ENCODE peak calls at places on chromosomes 1 and 21, in six cellular contexts. I, D, V, J, M and X are unnamed samples. For H3K4me1, the result is how much of the 10 kb centered on the place peaks cover.

GRCh38 chr1:230919201-230919600 is 50.9 kb upstream of the C1orf198 start:
- DNase-seq in V (no peak), M (no peak), J (no peak), I (no peak), D (no peak), X (no peak)

GRCh38 chr1:209609403-209610377 is 26.2 kb downstream of the CAMK1G start:
- DNase-seq in D (no peak), V (no peak), J (no peak), I (no peak), M (no peak), X (no peak)

GRCh38 chr1:6262570-6263420 is 1.9 kb upstream of the GPR153 start:
- DNase-seq in D (no peak), V (no peak), I (peak), J (no peak), M (peak), X (no peak)

GRCh38 chr1:20449736-20450311 is 36.2 kb downstream of the CAMK2N1 start:
- DNase-seq in V (no peak), M (no peak), D (no peak), J (no peak), I (no peak), X (no peak)

GRCh38 chr1:182113879-182114626 is 52.5 kb upstream of the ZNF648 start:
- DNase-seq in J (no peak), D (no peak), V (peak), M (no peak), I (no peak), X (no peak)

GRCh38 chr1:20728371-20729154 is 3.9 kb downstream of the SH2D5 start:
- DNase-seq in V (no peak), I (no peak), D (no peak), M (no peak), J (no peak), X (peak)

GRCh38 chr1:222009105-222009730 is 267.3 kb upstream of the DUSP10 start:
- DNase-seq in M (no peak), D (no peak), V (peak), J (peak), I (no peak), X (no peak)

GRCh38 chr1:243739335-243740003 is 110.6 kb downstream of the AKT3 start:
- DNase-seq in V (no peak), J (no peak), M (no peak), I (no peak), D (no peak), X (no peak)

GRCh38 chr1:95085376-95085775 is 12.6 kb upstream of the ALG14 start:
- DNase-seq in V (no peak), I (no peak), D (no peak), M (no peak), J (no peak), X (no peak)
- TF ChIP-seq POLR2A in V (no peak), I (no peak), D (no peak), M (no peak), J (no peak), X (no peak)

DNA sequence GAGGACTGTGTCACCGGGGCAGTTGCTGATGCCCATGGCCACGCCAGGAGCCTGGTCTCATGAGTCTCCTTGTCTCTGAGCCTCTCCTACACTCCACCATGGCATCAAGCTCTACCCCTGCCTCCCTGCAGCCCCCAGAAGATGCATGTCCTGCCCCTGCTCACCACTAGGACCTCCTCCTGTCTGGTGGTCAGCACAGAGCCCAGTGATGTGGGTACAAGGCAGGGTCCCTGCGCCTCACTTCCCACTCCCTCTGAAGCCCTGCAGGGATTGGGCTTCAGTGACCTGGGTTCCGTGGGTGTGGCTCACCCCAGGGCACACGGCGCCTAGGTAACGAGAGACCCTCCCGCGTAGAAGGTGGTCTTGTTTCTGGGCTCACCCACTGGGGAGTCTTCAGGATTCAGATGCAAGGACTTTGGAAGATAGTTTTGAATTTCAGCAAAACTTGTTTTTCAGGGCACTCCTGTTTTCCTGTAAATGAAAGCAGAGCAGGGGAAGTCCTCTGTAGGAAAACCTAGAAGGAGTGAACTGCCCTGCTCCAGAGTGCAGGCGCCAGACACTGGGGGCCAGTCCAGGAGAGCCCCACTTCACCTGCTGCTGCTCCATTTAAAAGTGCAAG is 2.8 kb downstream of the COL18A1 start:
- DNase-seq in D (no peak), J (no peak), M (no peak), I (no peak), V (no peak), X (no peak)
- TF ChIP-seq CTCF in D (no peak), J (no peak), M (no peak), I (no peak), V (no peak), X (no peak)

GRCh38 chr1:66944330-66945274 is 19.8 kb downstream of the MIER1 start:
- DNase-seq in V (peak), I (peak), J (no peak), M (peak), D (no peak), X (no peak)

GRCh38 chr1:66938618-66939017 is 13.8 kb downstream of the MIER1 start:
- DNase-seq in I (no peak), D (no peak), J (no peak), M (no peak), V (no peak), X (no peak)

GRCh38 chr1:66937529-66938234 is 12.9 kb downstream of the MIER1 start:
- DNase-seq in D (no peak), M (no peak), V (no peak), J (no peak), I (no peak), X (no peak)

GRCh38 chr1:66943361-66943969 is 18.7 kb downstream of the MIER1 start:
- DNase-seq in D (no peak), I (no peak), V (no peak), M (no peak), J (no peak), X (no peak)

GRCh38 chr1:66940968-66941367 is 16.2 kb downstream of the MIER1 start:
- DNase-seq in V (no peak), J (no peak), I (no peak), D (no peak), M (no peak), X (no peak)
- H3K4me1 ChIP-seq in V (half or more), J (under half), I (under half), D (under half), M (under half), X (under half)

DNA sequence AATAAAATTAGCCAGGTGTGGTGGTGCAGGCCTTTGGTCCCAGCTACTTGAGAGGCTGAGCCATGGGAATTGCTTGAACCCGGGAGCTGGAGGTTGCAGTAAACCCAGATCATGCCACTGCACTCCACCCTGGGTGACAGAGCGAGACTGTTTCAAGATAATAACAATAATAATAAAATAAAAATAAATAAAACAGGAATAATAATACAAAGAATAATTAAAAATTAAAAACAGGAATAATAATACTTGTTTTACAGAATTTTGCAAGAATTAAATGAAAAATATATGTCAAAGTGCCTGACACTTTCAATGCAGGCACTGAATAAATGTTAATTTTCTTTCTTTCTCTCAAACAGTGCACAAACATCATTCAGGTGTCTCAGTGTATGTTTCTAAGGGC is 26.5 kb upstream of the CTH start:
- DNase-seq in J (no peak), V (no peak), I (no peak), D (no peak), M (no peak), X (no peak)
- TF ChIP-seq POLR2A in J (no peak), V (no peak), I (no peak), D (no peak), M (no peak), X (no peak)

GRCh38 chr1:155308493-155309422 is at the start of gene FDPS:
- DNase-seq in J (peak), D (no peak), I (peak), V (peak), M (peak), X (peak)

GRCh38 chr1:155305881-155306391 is 2.7 kb upstream of the FDPS start:
- DNase-seq in V (no peak), D (no peak), M (no peak), I (no peak), J (no peak), X (no peak)

GRCh38 chr1:155304558-155305063 is 3.4 kb upstream of the PKLR start:
- DNase-seq in V (no peak), I (no peak), M (no peak), J (no peak), D (no peak), X (no peak)

GRCh38 chr1:155309423-155310021 is 856 bp downstream of the FDPS start:
- DNase-seq in M (no peak), J (no peak), I (peak), V (no peak), D (no peak), X (peak)

DNA sequence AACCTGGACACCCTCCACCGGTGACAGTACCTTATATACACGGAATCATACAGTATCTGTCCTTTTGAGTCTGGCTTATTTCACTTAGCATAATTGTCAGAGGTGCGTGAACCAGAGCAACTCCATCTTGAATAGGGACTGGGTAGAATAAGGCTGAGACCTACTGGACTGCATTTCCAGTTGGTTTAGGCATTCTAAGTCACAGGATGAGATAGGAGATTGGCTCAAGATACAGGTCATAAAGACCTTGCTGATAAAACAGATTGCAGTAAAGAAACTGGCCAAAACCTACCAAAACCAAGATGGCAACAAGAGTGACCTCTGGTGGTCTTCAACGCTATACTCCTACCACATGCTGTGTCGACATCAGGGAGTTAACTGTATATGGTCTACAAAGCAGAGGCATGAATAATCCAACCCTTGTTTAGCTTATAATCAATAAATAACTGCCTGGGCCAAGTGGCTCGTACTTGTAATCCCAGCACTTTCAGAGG is 1.4 kb upstream of the FDPS start:
- DNase-seq in D (no peak), M (no peak), J (no peak), V (no peak), I (no peak), X (no peak)
- TF ChIP-seq CTCF in D (no peak), M (no peak), J (peak), V (no peak), I (peak), X (peak)

DNA sequence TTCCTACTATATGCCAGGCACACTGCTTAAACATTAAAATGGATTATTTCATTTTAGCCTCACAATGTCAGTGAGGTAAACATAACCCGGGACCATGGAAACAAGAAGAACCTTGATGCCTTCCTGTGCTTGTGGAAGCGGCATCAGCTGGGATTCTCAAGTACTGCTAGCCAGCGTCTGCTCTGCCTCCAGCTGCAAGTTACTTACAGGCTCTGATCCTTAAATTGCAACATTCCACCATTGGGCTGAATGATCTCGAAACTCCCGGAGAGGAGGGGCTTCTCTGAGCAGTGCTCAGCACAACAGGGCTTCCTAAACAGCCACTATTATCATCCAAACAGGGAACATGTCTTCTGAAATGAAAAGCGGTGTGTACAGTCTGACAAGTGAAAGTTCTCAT is 6.7 kb upstream of the MAN1C1 start:
- DNase-seq in M (no peak), J (no peak), I (no peak), V (no peak), D (no peak), X (no peak)
- H3K4me1 ChIP-seq in M (under half), J (under half), I (under half), V (under half), D (under half), X (under half)

DNA sequence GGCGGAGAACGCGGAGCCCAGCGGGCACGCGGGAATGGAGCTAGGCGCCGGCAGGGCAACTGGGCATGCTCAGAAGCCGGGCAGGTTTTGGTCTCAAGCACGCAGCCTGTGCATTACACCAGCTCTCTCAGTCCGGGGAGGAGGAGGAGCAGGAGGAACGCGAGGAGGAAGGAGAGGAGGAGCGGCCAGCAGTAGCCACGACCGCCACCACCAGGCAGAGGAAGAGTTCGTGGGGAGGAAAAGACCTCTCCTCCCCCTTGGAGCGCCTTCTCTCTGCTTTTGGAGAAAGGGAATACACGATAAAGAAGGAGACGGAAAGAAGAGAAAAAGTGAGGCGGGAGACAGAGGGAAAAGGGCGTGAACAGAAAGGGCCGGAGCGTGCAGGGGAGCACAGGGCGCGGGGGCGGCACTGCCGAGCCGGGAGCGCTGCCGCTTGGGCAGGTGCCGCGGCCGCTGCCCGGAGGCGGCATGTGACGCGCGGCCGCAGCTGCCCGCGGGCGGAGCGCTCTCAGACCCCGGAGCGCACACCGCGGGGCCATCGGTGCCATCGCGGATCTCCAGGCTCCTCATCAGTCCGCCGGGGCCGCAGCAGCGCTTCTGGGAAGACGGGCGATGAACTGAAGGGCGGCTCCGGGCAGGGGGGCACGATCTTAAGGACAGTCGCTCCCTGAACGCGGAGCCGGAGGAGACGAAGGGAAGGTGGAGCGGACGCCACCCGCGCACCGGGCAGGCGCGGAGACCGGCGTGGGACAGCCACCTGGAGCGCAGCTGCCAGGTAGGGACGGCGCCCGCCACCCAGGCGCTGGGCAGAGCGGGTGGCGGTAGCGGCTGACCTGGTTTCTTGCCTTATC is at the start of gene CHRM3:
- DNase-seq in I (no peak), V (no peak), D (no peak), M (no peak), J (no peak), X (peak)
- TF ChIP-seq POLR2A in I (no peak), V (no peak), D (no peak), M (no peak), J (no peak), X (no peak)

GRCh38 chr1:115811140-115811828 is 29.6 kb downstream of the NHLH2 start:
- DNase-seq in D (no peak), M (no peak), J (no peak), V (no peak), I (no peak), X (no peak)
- TF ChIP-seq CTCF in D (no peak), M (no peak), J (no peak), V (no peak), I (no peak), X (no peak)

GRCh38 chr1:1621173-1621661 is 5.9 kb downstream of the MIB2 start:
- DNase-seq in M (no peak), J (no peak), I (peak), V (no peak), D (no peak), X (no peak)

GRCh38 chr1:1621682-1622577 is 6.6 kb downstream of the MIB2 start:
- DNase-seq in V (no peak), M (peak), J (no peak), D (no peak), I (peak), X (peak)

GRCh38 chr1:1623181-1623630 is 7.9 kb downstream of the MIB2 start:
- DNase-seq in D (no peak), I (no peak), J (no peak), M (no peak), V (no peak), X (peak)

GRCh38 chr1:1623631-1624442 is 8.1 kb upstream of the MMP23B start:
- DNase-seq in V (no peak), M (no peak), I (no peak), J (no peak), D (no peak), X (peak)

GRCh38 chr1:1622578-1623094 is 7.3 kb downstream of the MIB2 start:
- DNase-seq in I (peak), V (no peak), D (no peak), M (no peak), J (no peak), X (no peak)
- H3K4me1 ChIP-seq in I (under half), V (under half), D (under half), M (under half), J (under half), X (under half)

GRCh38 chr1:88892146-88892877 is 945 bp upstream of the GTF2B start:
- DNase-seq in V (no peak), D (no peak), M (no peak), I (no peak), J (no peak), X (peak)
- TF ChIP-seq POLR2A in V (no peak), D (no peak), M (no peak), I (no peak), J (no peak), X (peak)